ENCODE peak calls at places on chromosome 21, in five cellular contexts. M, O, Q, D and R are unnamed samples.

GRCh38 chr21:37702241-37702640 is 214.0 kb downstream of the KCNJ6 start:
- DNase-seq in M (no peak), D (no peak), Q (no peak), O (no peak), R (no peak)

GRCh38 chr21:24514081-24514733 is 1093.1 kb downstream of the MRPL39 start:
- DNase-seq in M (no peak), O (no peak), D (no peak), Q (no peak), R (no peak)

GRCh38 chr21:36591326-36591970 is 107.5 kb upstream of the SIM2 start:
- DNase-seq in D (no peak), M (no peak), O (no peak), Q (no peak), R (no peak)

GRCh38 chr21:41432567-41433460 is 6.8 kb downstream of the MX1 start:
- DNase-seq in M (no peak), Q (no peak), O (no peak), D (no peak), R (no peak)

GRCh38 chr21:29022141-29022540 is 2.3 kb upstream of the USP16 start:
- DNase-seq in Q (no peak), M (no peak), D (no peak), O (no peak), R (peak)

GRCh38 chr21:29287383-29287782 is 11.3 kb upstream of the BACH1 start:
- DNase-seq in Q (no peak), M (peak), O (no peak), D (no peak), R (no peak)

GRCh38 chr21:44505673-44506278 is 34.2 kb downstream of the KRTAP10-1 start:
- DNase-seq in M (no peak), D (no peak), Q (no peak), O (no peak), R (no peak)

GRCh38 chr21:37045139-37045538 is 27.7 kb downstream of the PIGP start:
- DNase-seq in Q (no peak), D (no peak), M (no peak), O (no peak), R (no peak)

GRCh38 chr21:38930838-38931237 is 125.1 kb downstream of the ETS2 start:
- DNase-seq in M (peak), Q (no peak), O (no peak), D (no peak), R (no peak)

GRCh38 chr21:9767592-9768375 is 753.6 kb upstream of the TPTE start:
- DNase-seq in Q (no peak), M (no peak), D (no peak), O (no peak), R (no peak)

GRCh38 chr21:37072239-37072987 is 458 bp downstream of the PIGP start:
- DNase-seq in O (peak), M (peak), D (no peak), Q (no peak), R (peak)

GRCh38 chr21:37503848-37504467 is 137.4 kb downstream of the DYRK1A start:
- DNase-seq in M (peak), D (no peak), Q (no peak), O (no peak), R (peak)